ENCODE peak calls at places on chromosomes 7 and 10, in ten cellular contexts. N is amniotic stem cell; M is NCI-H1930; J is lung; E is caudate nucleus; S is Peyer's patch; H is stimulated activated CD4-positive, alpha-beta T cell treated with anti-CD3 and anti-CD28 coated beads, Interleukin-1b, Interleukin-23, amount 100 ng/mL, for 24 hours; U is Karpas-422; L is HFFc6; T is aorta. Q is an unnamed sample.

GRCh38 chr7:134739362-134739761 is 40.1 kb upstream of the CALD1 start:
- DNase-seq in T (no peak), H (no peak), L (no peak), U (no peak), S (no peak), M (no peak), E (no peak), J (no peak), N (no peak), Q (no peak)

GRCh38 chr7:23938937-23939552 is 229.0 kb downstream of the STK31 start:
- DNase-seq in N (no peak), E (no peak), L (peak; percentile 3), T (no peak), M (peak; percentile 14), J (no peak), S (no peak), U (peak; percentile 71), H (no peak), Q (no peak)

GRCh38 chr10:45422862-45423659 is 49.0 kb downstream of the ALOX5 start:
- DNase-seq in E (no peak), H (no peak), N (no peak), J (no peak), U (no peak), L (no peak), M (no peak), T (no peak), S (no peak), Q (no peak)

GRCh38 chr10:103895458-103896186 is 22.4 kb downstream of the STN1 start:
- DNase-seq in S (no peak), E (no peak), T (no peak), H (no peak), L (peak; percentile 74), M (no peak), J (no peak), U (no peak), N (no peak), Q (no peak)

GRCh38 chr7:17422966-17423365 is 124.5 kb downstream of the AHR start:
- DNase-seq in N (no peak), T (no peak), S (no peak), H (no peak), J (no peak), L (no peak), E (no peak), U (no peak), M (no peak), Q (no peak)

GRCh38 chr10:72034040-72034499 is 54.3 kb downstream of the SPOCK2 start:
- DNase-seq in M (no peak), T (no peak), L (no peak), N (no peak), H (no peak), S (no peak), E (no peak), U (no peak), J (no peak), Q (no peak)

GRCh38 chr10:306654-307185 is 171.5 kb downstream of the ZMYND11 start:
- DNase-seq in T (no peak), L (no peak), E (no peak), M (no peak), S (peak; percentile 83), H (no peak), J (no peak), N (no peak), U (no peak), Q (no peak)

GRCh38 chr7:99252166-99252895 is 20.3 kb upstream of the MYH16 start:
- DNase-seq in M (no peak), S (no peak), H (no peak), E (no peak), T (no peak), U (no peak), N (no peak), J (no peak), L (no peak), Q (no peak)

GRCh38 chr7:41189866-41190265 is 513.0 kb downstream of the INHBA start:
- DNase-seq in T (no peak), S (no peak), L (peak; percentile 87), H (no peak), U (no peak), M (no peak), E (no peak), N (peak; percentile 56), J (no peak), Q (no peak)

GRCh38 chr10:48506147-48506917 is 98.5 kb downstream of the ARHGAP22 start:
- DNase-seq in J (no peak), T (no peak), S (no peak), E (no peak), N (no peak), H (no peak), L (peak; percentile 60), M (no peak), U (peak; percentile 86), Q (peak; percentile 29)

GRCh38 chr10:88651131-88651541 is 13.1 kb upstream of the LIPF start:
- DNase-seq in H (no peak), U (no peak), J (no peak), M (no peak), E (no peak), T (no peak), L (peak; percentile 82), N (peak; percentile 70), S (no peak), Q (no peak)

GRCh38 chr7:141231018-141231792 is 157.3 kb downstream of the TMEM178B start:
- DNase-seq in M (no peak), L (peak; percentile 17), S (no peak), J (no peak), H (no peak), N (no peak), U (no peak), T (no peak), E (no peak), Q (no peak)

GRCh38 chr7:157521061-157521731 is 184.4 kb downstream of the DNAJB6 start:
- DNase-seq in T (no peak), J (no peak), U (no peak), E (no peak), N (no peak), L (no peak), H (no peak), M (no peak), S (no peak), Q (peak; percentile 60)

GRCh38 chr7:158448701-158449100 is 138.9 kb downstream of the PTPRN2 start:
- DNase-seq in U (no peak), J (no peak), L (no peak), N (no peak), M (no peak), H (no peak), S (no peak), E (no peak), T (no peak), Q (no peak)

GRCh38 chr7:108557617-108558016 is 11.9 kb downstream of the THAP5 start:
- DNase-seq in S (no peak), L (no peak), T (no peak), N (no peak), E (no peak), J (no peak), H (no peak), M (no peak), U (no peak), Q (no peak)

GRCh38 chr7:51123322-51124021 is 193.1 kb downstream of the COBL start:
- DNase-seq in U (no peak), S (no peak), T (peak; percentile 53), H (peak; percentile 36), J (peak; percentile 37), E (peak; percentile 82), N (peak; percentile 84), M (no peak), L (peak; percentile 95), Q (no peak)

GRCh38 chr7:122136033-122136432 is 8.0 kb downstream of the AASS start:
- DNase-seq in H (no peak), T (no peak), S (no peak), N (no peak), M (peak; percentile 3), J (no peak), E (no peak), L (no peak), U (no peak), Q (no peak)

GRCh38 chr10:96369890-96370574 is 11.2 kb upstream of the OPALIN start:
- DNase-seq in U (no peak), M (no peak), E (no peak), J (no peak), T (no peak), L (no peak), N (no peak), H (no peak), S (no peak), Q (no peak)

GRCh38 chr10:68955414-68955785 is 570 bp upstream of the DDX21 start:
- DNase-seq in U (peak; percentile 79), J (no peak), S (no peak), H (no peak), E (no peak), T (no peak), M (no peak), L (no peak), N (no peak), Q (no peak)

GRCh38 chr10:126754966-126755365 is 84.5 kb upstream of the C10orf90 start:
- DNase-seq in H (no peak), M (no peak), U (no peak), N (no peak), J (no peak), E (no peak), L (no peak), T (no peak), S (no peak), Q (no peak)

GRCh38 chr7:70356324-70356797 is 758.1 kb downstream of the AUTS2 start:
- DNase-seq in E (no peak), J (no peak), N (no peak), L (no peak), M (no peak), H (no peak), T (no peak), U (no peak), S (no peak), Q (no peak)

GRCh38 chr10:82953331-82953730 is 1078.3 kb downstream of the NRG3 start:
- DNase-seq in U (no peak), T (no peak), M (no peak), N (no peak), J (no peak), E (no peak), L (no peak), S (no peak), H (no peak), Q (no peak)

GRCh38 chr10:15462253-15462885 is 91.3 kb upstream of the FAM171A1 start:
- DNase-seq in E (no peak), N (peak; percentile 22), M (no peak), U (no peak), T (no peak), L (peak; percentile 42), S (no peak), H (no peak), J (no peak), Q (no peak)

GRCh38 chr7:22433710-22434460 is 66.1 kb downstream of the STEAP1B start:
- DNase-seq in S (no peak), T (no peak), U (no peak), L (peak; percentile 22), M (no peak), N (no peak), H (no peak), J (no peak), E (no peak), Q (no peak)

GRCh38 chr10:88042162-88043100 is 179.0 kb downstream of the PTEN start:
- DNase-seq in H (no peak), S (no peak), J (peak; percentile 59), E (no peak), N (peak; percentile 29), U (no peak), T (peak; percentile 69), M (no peak), L (peak; percentile 50), Q (no peak)